ENCODE peak calls at places on chromosomes 1 and 21, in ten cellular contexts. One of them, this sample, is unnamed.

GRCh38 chr1:26538480-26539412 is 9.2 kb downstream of the RPS6KA1 start:
- DNase-seq in choroid plexus epithelial cell: peak
- DNase-seq in cardiac muscle cell: peak
- DNase-seq in WTC11: peak
- DNase-seq in AG04450: no peak
- DNase-seq in mesothelial cell of epicardium: no peak
- DNase-seq in adrenal gland: peak
- DNase-seq in HFF-Myc: no peak
- DNase-seq in CD4-positive, alpha-beta T cell: peak
- DNase-seq in GM23338: peak
- DNase-seq in this sample: peak

GRCh38 chr1:207941664-207942063 is 30.7 kb upstream of the CD34 start:
- DNase-seq in cardiac muscle cell: peak
- DNase-seq in HFF-Myc: no peak
- DNase-seq in mesothelial cell of epicardium: no peak
- DNase-seq in WTC11: no peak
- DNase-seq in choroid plexus epithelial cell: peak
- DNase-seq in AG04450: no peak
- DNase-seq in CD4-positive, alpha-beta T cell: no peak
- DNase-seq in GM23338: no peak
- DNase-seq in adrenal gland: peak
- DNase-seq in this sample: peak

GRCh38 chr1:157505481-157506272 is 46.6 kb downstream of the FCRL5 start:
- DNase-seq in GM23338: peak
- DNase-seq in AG04450: peak
- DNase-seq in mesothelial cell of epicardium: peak
- DNase-seq in choroid plexus epithelial cell: peak
- DNase-seq in adrenal gland: peak
- DNase-seq in CD4-positive, alpha-beta T cell: peak
- DNase-seq in WTC11: peak
- DNase-seq in HFF-Myc: peak
- DNase-seq in cardiac muscle cell: peak
- DNase-seq in this sample: peak

GRCh38 chr1:77584884-77585283 is 97.6 kb downstream of the ZZZ3 start:
- DNase-seq in choroid plexus epithelial cell: no peak
- DNase-seq in AG04450: no peak
- DNase-seq in cardiac muscle cell: no peak
- DNase-seq in WTC11: no peak
- DNase-seq in GM23338: no peak
- DNase-seq in adrenal gland: no peak
- DNase-seq in mesothelial cell of epicardium: no peak
- DNase-seq in HFF-Myc: no peak
- DNase-seq in CD4-positive, alpha-beta T cell: no peak
- DNase-seq in this sample: no peak

GRCh38 chr1:108817016-108817415 is 39.9 kb downstream of the AKNAD1 start:
- DNase-seq in GM23338: no peak
- DNase-seq in CD4-positive, alpha-beta T cell: no peak
- DNase-seq in cardiac muscle cell: peak
- DNase-seq in WTC11: no peak
- DNase-seq in choroid plexus epithelial cell: peak
- DNase-seq in AG04450: no peak
- DNase-seq in HFF-Myc: peak
- DNase-seq in mesothelial cell of epicardium: no peak
- DNase-seq in adrenal gland: no peak
- DNase-seq in this sample: peak

GRCh38 chr1:12038356-12039140 is 19.2 kb downstream of the MIIP start:
- DNase-seq in CD4-positive, alpha-beta T cell: no peak
- DNase-seq in GM23338: no peak
- DNase-seq in HFF-Myc: no peak
- DNase-seq in adrenal gland: no peak
- DNase-seq in mesothelial cell of epicardium: no peak
- DNase-seq in WTC11: no peak
- DNase-seq in AG04450: no peak
- DNase-seq in choroid plexus epithelial cell: no peak
- DNase-seq in cardiac muscle cell: peak
- DNase-seq in this sample: no peak

GRCh38 chr1:108947871-108948525 is 15.3 kb downstream of the CLCC1 start:
- DNase-seq in cardiac muscle cell: peak
- DNase-seq in adrenal gland: peak
- DNase-seq in WTC11: no peak
- DNase-seq in mesothelial cell of epicardium: no peak
- DNase-seq in choroid plexus epithelial cell: peak
- DNase-seq in GM23338: peak
- DNase-seq in AG04450: no peak
- DNase-seq in CD4-positive, alpha-beta T cell: no peak
- DNase-seq in HFF-Myc: no peak
- DNase-seq in this sample: no peak

GRCh38 chr1:24909388-24909898 is 20.6 kb downstream of the RUNX3 start:
- DNase-seq in CD4-positive, alpha-beta T cell: no peak
- DNase-seq in WTC11: peak
- DNase-seq in adrenal gland: peak
- DNase-seq in mesothelial cell of epicardium: no peak
- DNase-seq in HFF-Myc: no peak
- DNase-seq in GM23338: peak
- DNase-seq in AG04450: peak
- DNase-seq in choroid plexus epithelial cell: peak
- DNase-seq in cardiac muscle cell: peak
- DNase-seq in this sample: no peak

GRCh38 chr1:7884757-7885156 is 31.9 kb upstream of the UTS2 start:
- DNase-seq in cardiac muscle cell: no peak
- DNase-seq in GM23338: no peak
- DNase-seq in WTC11: no peak
- DNase-seq in CD4-positive, alpha-beta T cell: no peak
- DNase-seq in AG04450: no peak
- DNase-seq in adrenal gland: no peak
- DNase-seq in choroid plexus epithelial cell: no peak
- DNase-seq in mesothelial cell of epicardium: no peak
- DNase-seq in HFF-Myc: no peak
- DNase-seq in this sample: no peak

GRCh38 chr1:23553896-23554480 is 5.3 kb downstream of the ID3 start:
- DNase-seq in WTC11: peak
- DNase-seq in AG04450: no peak
- DNase-seq in adrenal gland: no peak
- DNase-seq in HFF-Myc: no peak
- DNase-seq in CD4-positive, alpha-beta T cell: no peak
- DNase-seq in mesothelial cell of epicardium: no peak
- DNase-seq in cardiac muscle cell: no peak
- DNase-seq in GM23338: peak
- DNase-seq in choroid plexus epithelial cell: no peak
- DNase-seq in this sample: no peak

GRCh38 chr1:23553206-23553895 is 6.0 kb downstream of the ID3 start:
- DNase-seq in adrenal gland: no peak
- DNase-seq in GM23338: no peak
- DNase-seq in AG04450: no peak
- DNase-seq in choroid plexus epithelial cell: no peak
- DNase-seq in cardiac muscle cell: no peak
- DNase-seq in mesothelial cell of epicardium: no peak
- DNase-seq in WTC11: no peak
- DNase-seq in HFF-Myc: no peak
- DNase-seq in CD4-positive, alpha-beta T cell: no peak
- DNase-seq in this sample: no peak

GRCh38 chr1:23555225-23555801 is 4.0 kb downstream of the ID3 start:
- DNase-seq in WTC11: peak
- DNase-seq in choroid plexus epithelial cell: peak
- DNase-seq in cardiac muscle cell: peak
- DNase-seq in GM23338: peak
- DNase-seq in mesothelial cell of epicardium: peak
- DNase-seq in HFF-Myc: no peak
- DNase-seq in CD4-positive, alpha-beta T cell: no peak
- DNase-seq in AG04450: no peak
- DNase-seq in adrenal gland: no peak
- DNase-seq in this sample: no peak

GRCh38 chr1:23555949-23556640 is 3.2 kb downstream of the ID3 start:
- DNase-seq in AG04450: no peak
- DNase-seq in CD4-positive, alpha-beta T cell: no peak
- DNase-seq in HFF-Myc: no peak
- DNase-seq in GM23338: peak
- DNase-seq in adrenal gland: no peak
- DNase-seq in WTC11: peak
- DNase-seq in cardiac muscle cell: peak
- DNase-seq in mesothelial cell of epicardium: no peak
- DNase-seq in choroid plexus epithelial cell: peak
- DNase-seq in this sample: peak

GRCh38 chr1:23554481-23555224 is 4.6 kb downstream of the ID3 start:
- DNase-seq in AG04450: no peak
- DNase-seq in GM23338: peak
- DNase-seq in adrenal gland: peak
- DNase-seq in mesothelial cell of epicardium: peak
- DNase-seq in WTC11: peak
- DNase-seq in choroid plexus epithelial cell: peak
- DNase-seq in HFF-Myc: no peak
- DNase-seq in CD4-positive, alpha-beta T cell: peak
- DNase-seq in cardiac muscle cell: peak
- DNase-seq in this sample: peak
- TF ChIP-seq CTCF in AG04450: peak
- TF ChIP-seq CTCF in GM23338: no peak
- TF ChIP-seq CTCF in adrenal gland: no peak
- TF ChIP-seq CTCF in mesothelial cell of epicardium: no peak
- TF ChIP-seq CTCF in WTC11: no peak
- TF ChIP-seq CTCF in choroid plexus epithelial cell: peak
- TF ChIP-seq CTCF in HFF-Myc: no peak
- TF ChIP-seq CTCF in CD4-positive, alpha-beta T cell: peak
- TF ChIP-seq CTCF in cardiac muscle cell: no peak
- TF ChIP-seq CTCF in this sample: peak

GRCh38 chr21:15679630-15680029 is 50.2 kb upstream of the USP25 start:
- DNase-seq in CD4-positive, alpha-beta T cell: no peak
- DNase-seq in mesothelial cell of epicardium: no peak
- DNase-seq in adrenal gland: no peak
- DNase-seq in WTC11: peak
- DNase-seq in choroid plexus epithelial cell: no peak
- DNase-seq in cardiac muscle cell: no peak
- DNase-seq in HFF-Myc: no peak
- DNase-seq in GM23338: peak
- DNase-seq in AG04450: no peak
- DNase-seq in this sample: no peak
- TF ChIP-seq CTCF in CD4-positive, alpha-beta T cell: no peak
- TF ChIP-seq CTCF in mesothelial cell of epicardium: no peak
- TF ChIP-seq CTCF in adrenal gland: no peak
- TF ChIP-seq CTCF in WTC11: no peak
- TF ChIP-seq CTCF in choroid plexus epithelial cell: no peak
- TF ChIP-seq CTCF in cardiac muscle cell: no peak
- TF ChIP-seq CTCF in HFF-Myc: no peak
- TF ChIP-seq CTCF in GM23338: peak
- TF ChIP-seq CTCF in AG04450: no peak
- TF ChIP-seq CTCF in this sample: no peak

GRCh38 chr1:50665413-50665812 is 242.2 kb upstream of the DMRTA2 start:
- DNase-seq in GM23338: no peak
- DNase-seq in CD4-positive, alpha-beta T cell: no peak
- DNase-seq in HFF-Myc: no peak
- DNase-seq in cardiac muscle cell: no peak
- DNase-seq in WTC11: no peak
- DNase-seq in AG04450: no peak
- DNase-seq in choroid plexus epithelial cell: peak
- DNase-seq in adrenal gland: no peak
- DNase-seq in mesothelial cell of epicardium: no peak
- DNase-seq in this sample: no peak

GRCh38 chr1:50667272-50667671 is 244.0 kb upstream of the DMRTA2 start:
- DNase-seq in choroid plexus epithelial cell: no peak
- DNase-seq in AG04450: no peak
- DNase-seq in HFF-Myc: no peak
- DNase-seq in mesothelial cell of epicardium: no peak
- DNase-seq in WTC11: no peak
- DNase-seq in cardiac muscle cell: no peak
- DNase-seq in adrenal gland: no peak
- DNase-seq in GM23338: no peak
- DNase-seq in CD4-positive, alpha-beta T cell: no peak
- DNase-seq in this sample: no peak

GRCh38 chr1:50667710-50668356 is 244.6 kb upstream of the DMRTA2 start:
- DNase-seq in cardiac muscle cell: no peak
- DNase-seq in mesothelial cell of epicardium: no peak
- DNase-seq in adrenal gland: no peak
- DNase-seq in GM23338: peak
- DNase-seq in CD4-positive, alpha-beta T cell: no peak
- DNase-seq in HFF-Myc: no peak
- DNase-seq in AG04450: no peak
- DNase-seq in choroid plexus epithelial cell: peak
- DNase-seq in WTC11: no peak
- DNase-seq in this sample: no peak

GRCh38 chr1:50661626-50662025 is 238.4 kb upstream of the DMRTA2 start:
- DNase-seq in mesothelial cell of epicardium: no peak
- DNase-seq in HFF-Myc: no peak
- DNase-seq in WTC11: no peak
- DNase-seq in AG04450: no peak
- DNase-seq in CD4-positive, alpha-beta T cell: no peak
- DNase-seq in choroid plexus epithelial cell: peak
- DNase-seq in cardiac muscle cell: no peak
- DNase-seq in GM23338: peak
- DNase-seq in adrenal gland: no peak
- DNase-seq in this sample: no peak

DNA sequence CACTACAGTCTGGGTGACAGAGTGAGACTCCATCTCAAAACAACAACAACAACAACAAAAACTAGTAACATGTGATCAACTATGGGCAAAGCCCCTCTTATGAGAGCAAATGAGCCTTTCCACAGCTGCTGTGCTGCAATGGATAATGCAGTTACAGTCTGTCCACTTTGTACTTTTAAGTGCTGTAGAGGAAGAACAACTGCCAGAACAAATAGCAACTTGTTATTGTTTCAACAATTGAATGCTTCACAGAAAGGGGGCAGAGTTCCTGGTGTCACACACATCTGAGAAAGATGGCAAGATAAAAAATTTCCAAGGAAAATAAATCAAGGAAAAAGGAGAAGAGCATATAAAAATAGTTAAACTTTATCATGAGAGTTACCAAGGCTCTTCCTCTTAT is 243.6 kb upstream of the DMRTA2 start:
- DNase-seq in AG04450: no peak
- DNase-seq in cardiac muscle cell: no peak
- DNase-seq in adrenal gland: no peak
- DNase-seq in mesothelial cell of epicardium: no peak
- DNase-seq in WTC11: no peak
- DNase-seq in GM23338: peak
- DNase-seq in choroid plexus epithelial cell: no peak
- DNase-seq in HFF-Myc: no peak
- DNase-seq in CD4-positive, alpha-beta T cell: no peak
- DNase-seq in this sample: no peak
- TF ChIP-seq CTCF in AG04450: no peak
- TF ChIP-seq CTCF in cardiac muscle cell: no peak
- TF ChIP-seq CTCF in adrenal gland: no peak
- TF ChIP-seq CTCF in mesothelial cell of epicardium: no peak
- TF ChIP-seq CTCF in WTC11: no peak
- TF ChIP-seq CTCF in GM23338: peak
- TF ChIP-seq CTCF in choroid plexus epithelial cell: no peak
- TF ChIP-seq CTCF in HFF-Myc: no peak
- TF ChIP-seq CTCF in CD4-positive, alpha-beta T cell: no peak
- TF ChIP-seq CTCF in this sample: no peak

DNA sequence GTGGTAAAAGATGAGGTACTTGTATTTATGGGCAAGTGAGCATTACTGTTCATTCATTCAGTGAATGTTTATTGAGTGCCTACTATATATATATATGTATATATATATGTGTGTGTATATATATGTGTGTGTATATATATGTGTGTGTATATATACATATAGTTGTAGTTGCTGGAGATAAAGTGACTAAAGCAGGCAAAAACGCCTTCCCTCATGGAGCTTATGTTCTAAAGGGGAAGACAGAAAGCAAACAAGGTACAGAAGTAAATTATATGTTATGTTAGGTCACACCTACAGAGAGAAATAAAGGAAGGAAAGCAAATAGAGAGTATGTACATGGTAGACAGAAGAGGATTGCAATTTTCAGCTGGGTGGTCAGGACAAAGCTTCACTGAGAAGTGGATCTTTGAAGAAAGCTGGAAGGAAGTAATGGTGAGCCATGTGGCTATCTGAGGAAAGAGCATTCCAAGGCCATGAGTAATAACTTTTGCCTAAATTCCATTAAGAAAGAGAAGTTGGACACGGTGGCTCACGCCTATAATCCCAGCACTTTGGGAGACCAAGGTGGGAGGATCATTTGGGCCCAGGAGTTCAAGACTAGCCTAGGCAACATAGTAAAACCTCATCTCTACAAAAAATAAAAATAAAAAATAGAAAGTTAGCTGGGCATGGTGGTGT is 33.5 kb upstream of the KLF17 start:
- DNase-seq in CD4-positive, alpha-beta T cell: no peak
- DNase-seq in HFF-Myc: peak
- DNase-seq in choroid plexus epithelial cell: peak
- DNase-seq in WTC11: no peak
- DNase-seq in GM23338: no peak
- DNase-seq in cardiac muscle cell: peak
- DNase-seq in AG04450: peak
- DNase-seq in adrenal gland: no peak
- DNase-seq in mesothelial cell of epicardium: no peak
- DNase-seq in this sample: peak
- TF ChIP-seq CTCF in CD4-positive, alpha-beta T cell: no peak
- TF ChIP-seq CTCF in HFF-Myc: no peak
- TF ChIP-seq CTCF in choroid plexus epithelial cell: no peak
- TF ChIP-seq CTCF in WTC11: no peak
- TF ChIP-seq CTCF in GM23338: no peak
- TF ChIP-seq CTCF in cardiac muscle cell: no peak
- TF ChIP-seq CTCF in AG04450: no peak
- TF ChIP-seq CTCF in adrenal gland: no peak
- TF ChIP-seq CTCF in mesothelial cell of epicardium: no peak
- TF ChIP-seq CTCF in this sample: no peak